ENCODE peak calls at places on chromosomes 4 and X, in five cellular contexts. X is adrenal gland, W is Peyer's patch, E is A549, O is breast epithelium. S is an unnamed sample.

GRCh38 chr4:133154725-133155124 is 5.6 kb downstream of the PCDH10 start:
- DNase-seq in X (no peak), W (no peak), E (peak; percentile 31), O (no peak), S (no peak)

GRCh38 chr4:104749062-104749461 is 254.4 kb upstream of the CXXC4 start:
- DNase-seq in X (no peak), W (no peak), E (peak; percentile 22), O (no peak), S (no peak)

GRCh38 chrX:24515447-24515846 is 50.4 kb downstream of the PDK3 start:
- DNase-seq in X (peak; percentile 1), W (no peak), E (peak; percentile 37), O (no peak), S (no peak)

GRCh38 chr4:85952982-85953650 is 406.7 kb downstream of the MAPK10 start:
- DNase-seq in X (no peak), W (no peak), E (no peak), O (no peak), S (no peak)

GRCh38 chrX:72107320-72107719 is 24.4 kb downstream of the RTL5 start:
- DNase-seq in X (no peak), W (no peak), E (peak; percentile 51), O (peak; percentile 47), S (no peak)

GRCh38 chrX:17187301-17187836 is 187.6 kb upstream of the NHS start:
- DNase-seq in X (peak; percentile 21), W (no peak), E (no peak), O (no peak), S (no peak)

GRCh38 chrX:120517936-120518335 is 42.8 kb downstream of the CUL4B start:
- DNase-seq in X (no peak), W (no peak), E (no peak), O (no peak), S (no peak)

GRCh38 chrX:75522565-75523411 is at the start of gene ZDHHC15:
- DNase-seq in X (peak; percentile 73), W (peak; percentile 55), E (no peak), O (no peak), S (peak; percentile 70)

GRCh38 chr4:175656615-175657014 is 155.4 kb downstream of the GPM6A start:
- DNase-seq in X (no peak), W (no peak), E (no peak), O (no peak), S (no peak)

GRCh38 chr4:141077611-141078225 is 55.6 kb downstream of the RNF150 start:
- DNase-seq in X (no peak), W (no peak), E (no peak), O (no peak), S (no peak)

GRCh38 chr4:11487876-11488545 is 59.3 kb upstream of the HS3ST1 start:
- DNase-seq in X (no peak), W (no peak), E (peak; percentile 22), O (no peak), S (no peak)

GRCh38 chr4:99552872-99553271 is 11.0 kb downstream of the TRMT10A start:
- DNase-seq in X (no peak), W (no peak), E (no peak), O (no peak), S (no peak)

DNA sequence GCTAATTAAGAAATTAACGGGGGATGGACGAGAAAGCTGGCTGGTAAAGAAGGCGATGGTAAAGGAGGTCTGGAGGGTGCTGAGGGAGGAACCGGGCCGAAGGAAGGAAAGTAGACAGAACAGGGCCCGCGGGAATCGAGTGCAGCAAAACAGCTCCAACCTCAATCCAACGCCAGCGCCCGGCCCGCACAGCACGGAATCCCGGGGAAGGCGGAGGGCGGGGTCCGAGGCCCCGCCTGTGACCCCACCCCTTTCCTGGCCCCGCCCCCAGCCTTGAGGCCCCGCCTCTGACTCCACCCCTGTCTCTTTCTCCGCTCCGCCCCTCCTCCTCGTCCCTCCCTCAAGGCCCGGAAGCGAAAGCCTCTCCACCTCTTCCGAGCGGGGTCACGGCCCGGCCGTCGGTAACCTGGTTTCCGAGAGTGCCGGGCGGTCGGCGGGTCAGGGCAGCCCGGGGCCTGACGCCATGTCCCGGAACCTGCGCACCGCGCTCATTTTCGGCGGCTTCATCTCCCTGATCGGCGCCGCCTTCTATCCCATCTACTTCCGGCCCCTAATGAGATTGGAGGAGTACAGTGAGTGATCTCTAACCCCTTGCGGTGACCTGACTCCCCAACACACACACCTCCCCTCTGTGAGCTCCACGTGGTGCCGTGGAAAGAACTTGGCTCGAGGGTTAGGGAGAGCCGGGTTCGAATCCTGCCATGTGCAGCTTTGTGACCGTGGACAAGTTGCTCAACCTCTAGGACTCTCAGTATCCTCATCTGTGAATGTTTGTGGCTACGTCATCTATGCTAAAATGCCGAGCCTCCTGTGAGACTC is at the start of gene SMIM20:
- DNase-seq in X (peak; percentile 93), W (peak; percentile 96), E (peak; percentile 92), O (peak; percentile 84), S (peak; percentile 91)
- TF ChIP-seq POLR2A in X (peak; percentile 76), W (peak; percentile 68), E (peak; percentile 51), O (peak; percentile 53), S (peak; percentile 88)

GRCh38 chr4:156959298-156959702 is 12.3 kb downstream of the PDGFC start:
- DNase-seq in X (no peak), W (no peak), E (no peak), O (no peak), S (no peak)
- H3K4me3 ChIP-seq in X (no peak overlapping the region), W (no peak overlapping the region), E (no peak overlapping the region), O (no peak overlapping the region), S (no peak overlapping the region)

GRCh38 chr4:186234367-186234766 is 7.1 kb downstream of the KLKB1 start:
- DNase-seq in X (no peak), W (no peak), E (no peak), O (no peak), S (no peak)
- H3K4me1 ChIP-seq in X (no peaks in the 10 kb centered on the region), W (no peaks in the 10 kb centered on the region), E (no peaks in the 10 kb centered on the region), O (no peaks in the 10 kb centered on the region), S (no peaks in the 10 kb centered on the region)

GRCh38 chr4:23149815-23150214 is 457.1 kb downstream of the GBA3 start:
- DNase-seq in X (no peak), W (no peak), E (no peak), O (no peak), S (no peak)
- TF ChIP-seq POLR2A in X (no peak), W (no peak), E (no peak), O (no peak), S (no peak)

GRCh38 chr4:39456946-39457763 is 1.6 kb downstream of the RPL9 start:
- DNase-seq in X (no peak), W (no peak), E (no peak), O (no peak), S (no peak)
- H3K4me3 ChIP-seq in X (no peak overlapping the region), W (peak overlapping the region; percentile 74), E (peak overlapping the region; percentile 82), O (peak overlapping the region; percentile 92), S (peak overlapping the region; percentile 39)

GRCh38 chr4:183674153-183674552 is 15.1 kb downstream of the TRAPPC11 start:
- DNase-seq in X (peak; percentile 19), W (no peak), E (no peak), O (no peak), S (no peak)
- H3K4me1 ChIP-seq in X (no peaks in the 10 kb centered on the region), W (no peaks in the 10 kb centered on the region), E (no peaks in the 10 kb centered on the region), O (no peaks in the 10 kb centered on the region), S (no peaks in the 10 kb centered on the region)

GRCh38 chr4:96916731-96917130 is 1076.8 kb downstream of the PDHA2 start:
- DNase-seq in X (no peak), W (no peak), E (no peak), O (no peak), S (no peak)

GRCh38 chr4:96913437-96914075 is 1073.7 kb downstream of the PDHA2 start:
- DNase-seq in X (no peak), W (no peak), E (no peak), O (no peak), S (no peak)

DNA sequence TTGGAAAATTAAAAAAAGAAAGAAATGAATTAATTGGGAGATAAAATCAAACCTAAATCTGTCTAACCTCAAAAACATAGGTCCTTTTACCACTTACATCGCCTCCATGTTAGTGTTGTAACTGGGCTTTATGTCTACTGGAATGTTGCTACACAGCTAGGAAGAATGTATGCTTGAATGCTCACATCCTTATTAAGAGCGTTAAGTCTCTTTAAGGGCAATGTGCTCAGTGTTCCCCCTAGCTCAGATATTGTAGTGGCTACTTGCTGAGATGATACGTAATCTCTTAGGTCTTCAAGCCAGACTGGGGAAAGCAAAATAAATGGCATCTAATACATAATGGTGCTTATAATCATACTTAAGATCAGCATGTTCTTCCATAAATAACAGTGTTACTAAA is 1072.8 kb downstream of the PDHA2 start:
- DNase-seq in X (no peak), W (no peak), E (no peak), O (no peak), S (no peak)
- TF ChIP-seq POLR2A in X (no peak), W (no peak), E (no peak), O (no peak), S (no peak)

GRCh38 chr4:84151574-84151973 is 347.5 kb downstream of the NKX6-1 start:
- DNase-seq in X (no peak), W (no peak), E (peak; percentile 4), O (no peak), S (peak; percentile 46)

GRCh38 chr4:84150177-84150576 is 348.9 kb downstream of the NKX6-1 start:
- DNase-seq in X (no peak), W (no peak), E (no peak), O (no peak), S (no peak)

DNA sequence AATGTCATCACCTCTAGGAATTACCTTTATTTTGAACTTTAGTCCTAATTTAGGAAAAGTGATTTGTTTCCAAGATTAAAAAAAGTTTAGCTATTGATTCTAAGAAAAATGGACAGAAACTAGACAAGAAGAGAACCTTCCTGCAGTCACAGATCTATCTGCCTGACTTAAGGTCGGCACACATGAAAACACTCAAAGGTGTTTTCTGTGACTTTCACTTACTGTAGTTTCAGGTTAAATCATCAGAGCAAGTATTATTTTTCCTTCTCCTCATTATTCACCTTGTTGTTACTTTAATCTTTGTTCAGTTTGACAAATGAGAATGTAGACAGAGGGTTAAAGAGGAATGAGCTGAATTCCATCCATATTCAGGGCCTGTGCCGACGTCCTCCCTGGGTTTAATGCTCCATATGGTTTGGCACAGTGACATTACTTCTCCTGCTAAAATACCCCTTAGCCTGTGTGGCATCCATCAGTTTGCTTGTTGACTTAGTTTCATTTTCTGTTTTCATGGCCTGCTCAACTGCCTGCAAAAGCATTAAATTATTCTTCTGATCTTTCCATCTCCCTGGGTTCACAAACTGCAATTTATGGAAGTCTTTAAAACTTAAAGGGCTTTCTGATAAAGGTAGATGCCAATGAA is 352.7 kb downstream of the NKX6-1 start:
- DNase-seq in X (no peak), W (no peak), E (no peak), O (no peak), S (no peak)
- H3K4me3 ChIP-seq in X (no peak overlapping the region), W (no peak overlapping the region), E (no peak overlapping the region), O (no peak overlapping the region), S (no peak overlapping the region)

DNA sequence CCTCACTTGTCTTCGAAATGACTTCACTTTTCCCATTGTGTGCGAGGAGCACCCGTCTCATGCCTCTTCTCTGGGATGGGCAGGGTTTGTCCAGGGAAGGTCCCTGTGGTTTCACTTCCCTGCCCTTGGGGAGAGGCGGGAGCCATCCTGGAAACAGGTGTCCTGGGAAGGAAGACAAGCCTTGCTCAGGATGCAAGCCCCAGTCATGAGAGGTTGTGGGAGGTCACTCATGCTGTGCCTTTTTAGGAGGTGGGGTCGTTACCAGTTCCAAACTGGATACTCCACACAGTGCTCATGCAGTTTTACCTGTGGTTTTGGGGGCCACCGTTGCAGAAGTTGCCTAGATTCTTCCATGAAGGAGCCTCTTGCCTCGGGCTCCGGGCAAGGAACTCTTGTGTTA is 3.8 kb downstream of the RGS12 start:
- DNase-seq in X (no peak), W (peak; percentile 38), E (no peak), O (no peak), S (peak; percentile 3)
- H3K4me1 ChIP-seq in X (peaks cover under 1% of the 10 kb centered on the region), W (peaks cover 7% of the 10 kb centered on the region), E (peaks cover 9% of the 10 kb centered on the region), O (peaks cover 4% of the 10 kb centered on the region), S (peaks cover 12% of the 10 kb centered on the region)